ENCODE peak calls at places on chromosomes 11 and 22, in four cellular contexts. G, A, L and Q are unnamed samples.
A peak's percentile ranks its signal among the peaks of the same experiment; 100 is the strongest.

GRCh38 chr22:27799334-27800249 is 2.0 kb downstream of the MN1 start:
- DNase-seq in G (peak; percentile 47), A (no peak), L (no peak), Q (no peak)

GRCh38 chr11:101127699-101128570 is 1.7 kb downstream of the PGR start:
- DNase-seq in G (peak; percentile 64), A (no peak), L (peak; percentile 77), Q (peak; percentile 46)

GRCh38 chr11:1674194-1674878 is 22.7 kb upstream of the KRTAP5-6 start:
- DNase-seq in G (no peak), A (no peak), L (no peak), Q (no peak)

GRCh38 chr22:44344407-44344806 is 31.7 kb upstream of the SHISAL1 start:
- DNase-seq in G (no peak), A (no peak), L (no peak), Q (no peak)

GRCh38 chr11:1475841-1476240 is 10.7 kb downstream of the MOB2 start:
- DNase-seq in G (no peak), A (no peak), L (no peak), Q (no peak)

GRCh38 chr22:31882971-31883370 is 61.4 kb upstream of the YWHAH start:
- DNase-seq in G (no peak), A (no peak), L (no peak), Q (peak; percentile 73)

GRCh38 chr11:72306186-72306585 is 62.2 kb upstream of the PHOX2A start:
- DNase-seq in G (no peak), A (peak; percentile 21), L (no peak), Q (no peak)

GRCh38 chr11:75558939-75559843 is 2.9 kb upstream of the SERPINH1 start:
- DNase-seq in G (no peak), A (peak; percentile 75), L (no peak), Q (peak; percentile 94)

GRCh38 chr22:16827506-16827905 is 2.3 kb upstream of the XKR3 start:
- DNase-seq in G (no peak), A (no peak), L (no peak), Q (no peak)

GRCh38 chr11:64358907-64359711 is at the start of gene RPS6KA4:
- DNase-seq in G (no peak), A (peak; percentile 58), L (peak; percentile 75), Q (peak; percentile 74)

GRCh38 chr11:75869661-75870455 is 54.8 kb downstream of the UVRAG start:
- DNase-seq in G (no peak), A (no peak), L (no peak), Q (no peak)

GRCh38 chr22:25114369-25115362 is 85.0 kb upstream of the CRYBB3 start:
- DNase-seq in G (no peak), A (no peak), L (no peak), Q (no peak)

GRCh38 chr11:6602096-6602940 is 1.1 kb downstream of the RRP8 start:
- DNase-seq in G (no peak), A (no peak), L (peak; percentile 17), Q (no peak)

GRCh38 chr11:21774212-21774611 is 418.7 kb upstream of the ANO5 start:
- DNase-seq in G (no peak), A (no peak), L (no peak), Q (no peak)

GRCh38 chr11:64787526-64788320 is 9.4 kb upstream of the SF1 start:
- DNase-seq in G (peak; percentile 76), A (peak; percentile 33), L (peak; percentile 89), Q (peak; percentile 65)

GRCh38 chr11:67024410-67024809 is 1.5 kb downstream of the SYT12 start:
- DNase-seq in G (no peak), A (no peak), L (no peak), Q (no peak)

GRCh38 chr22:19175026-19175601 is 3.4 kb downstream of the SLC25A1 start:
- DNase-seq in G (no peak), A (no peak), L (no peak), Q (no peak)

GRCh38 chr22:37739000-37739399 is 42.2 kb downstream of the TRIOBP start:
- DNase-seq in G (no peak), A (peak; percentile 87), L (no peak), Q (no peak)

GRCh38 chr11:87447606-87448005 is 409.9 kb downstream of the TMEM135 start:
- DNase-seq in G (no peak), A (no peak), L (no peak), Q (no peak)

GRCh38 chr11:61797263-61797944 is 4.7 kb downstream of the FEN1 start:
- DNase-seq in G (peak; percentile 69), A (peak; percentile 88), L (no peak), Q (peak; percentile 86)

GRCh38 chr11:26621147-26621546 is 49.1 kb upstream of the MUC15 start:
- DNase-seq in G (no peak), A (peak; percentile 52), L (no peak), Q (peak; percentile 6)

GRCh38 chr11:26622201-26622600 is 50.1 kb upstream of the MUC15 start:
- DNase-seq in G (no peak), A (no peak), L (no peak), Q (no peak)

GRCh38 chr11:26623076-26623666 is 51.1 kb upstream of the MUC15 start:
- DNase-seq in G (no peak), A (peak; percentile 4), L (no peak), Q (no peak)

GRCh38 chr11:26620282-26621045 is 48.4 kb upstream of the MUC15 start:
- DNase-seq in G (no peak), A (no peak), L (no peak), Q (no peak)

GRCh38 chr11:26626346-26626745 is 54.3 kb upstream of the MUC15 start:
- DNase-seq in G (no peak), A (no peak), L (no peak), Q (no peak)
- H3K56ac ChIP-seq in G (no peak overlapping the region), A (no peak overlapping the region), L (no peak overlapping the region), Q (no peak overlapping the region)

GRCh38 chr11:92136792-92137191 is 87.8 kb upstream of the FAT3 start:
- DNase-seq in G (peak; percentile 54), A (no peak), L (no peak), Q (peak; percentile 75)
- H4K5ac ChIP-seq in G (no peak overlapping the region), A (no peak overlapping the region), L (no peak overlapping the region), Q (no peak overlapping the region)

GRCh38 chr11:15616130-15617105 is 501.7 kb downstream of the INSC start:
- DNase-seq in G (no peak), A (no peak), L (no peak), Q (no peak)
- H4K8ac ChIP-seq in G (no peak overlapping the region), A (no peak overlapping the region), L (no peak overlapping the region), Q (no peak overlapping the region)

GRCh38 chr11:126754850-126755426 is 245.6 kb downstream of the KIRREL3 start:
- DNase-seq in G (no peak), A (no peak), L (no peak), Q (no peak)
- H3K56ac ChIP-seq in G (no peak overlapping the region), A (no peak overlapping the region), L (no peak overlapping the region), Q (no peak overlapping the region)

GRCh38 chr22:32951081-32951806 is 106.9 kb downstream of the SYN3 start:
- DNase-seq in G (peak; percentile 37), A (no peak), L (peak; percentile 68), Q (peak; percentile 30)
- H4K5ac ChIP-seq in G (no peak overlapping the region), A (no peak overlapping the region), L (no peak overlapping the region), Q (no peak overlapping the region)